ENCODE peak calls at places on chromosomes 3 and 15, in eight cellular contexts. N is left ventricle myocardium inferior, E is A549, Q is heart right ventricle, F is astrocyte, P is adrenal gland, J is HFF-Myc, R is fibroblast of mammary gland. Y is an unnamed sample.

GRCh38 chr3:45914362-45915077 is 28.2 kb downstream of the CCR9 start:
- DNase-seq in N (no peak), E (no peak), Q (no peak), F (no peak), P (no peak), J (no peak), R (no peak), Y (no peak)

GRCh38 chr3:28606283-28606682 is 257.7 kb upstream of the AZI2 start:
- DNase-seq in N (no peak), E (no peak), Q (no peak), F (no peak), P (no peak), J (no peak), R (no peak), Y (no peak)

GRCh38 chr3:30984855-30985793 is 90.7 kb upstream of the GADL1 start:
- DNase-seq in N (no peak), E (peak; percentile 4), Q (no peak), F (peak; percentile 27), P (no peak), J (no peak), R (peak; percentile 28), Y (no peak)

GRCh38 chr3:116614795-116615362 is 94.7 kb upstream of the TUSC7 start:
- DNase-seq in N (no peak), E (no peak), Q (no peak), F (peak; percentile 2), P (no peak), J (peak; percentile 2), R (peak; percentile 3), Y (no peak)

GRCh38 chr15:86164222-86164898 is 84.7 kb downstream of the AGBL1 start:
- DNase-seq in N (no peak), E (no peak), Q (no peak), F (peak; percentile 70), P (peak; percentile 60), J (no peak), R (peak; percentile 0), Y (no peak)

GRCh38 chr3:10619989-10620832 is 114.8 kb upstream of the ATP2B2 start:
- DNase-seq in N (no peak), E (no peak), Q (no peak), F (no peak), P (no peak), J (no peak), R (no peak), Y (no peak)

GRCh38 chr3:101119535-101119934 is 126.3 kb upstream of the ABI3BP start:
- DNase-seq in N (no peak), E (peak; percentile 7), Q (no peak), F (peak; percentile 63), P (no peak), J (no peak), R (peak; percentile 84), Y (no peak)

GRCh38 chr3:99544819-99545281 is 93.5 kb upstream of the COL8A1 start:
- DNase-seq in N (peak; percentile 23), E (no peak), Q (peak; percentile 47), F (peak; percentile 71), P (peak; percentile 89), J (no peak), R (peak; percentile 52), Y (no peak)

GRCh38 chr3:56952051-56952450 is 108.4 kb upstream of the SPATA12 start:
- DNase-seq in N (no peak), E (no peak), Q (no peak), F (no peak), P (no peak), J (no peak), R (no peak), Y (no peak)

GRCh38 chr3:55988905-55989304 is 479.4 kb downstream of the ERC2 start:
- DNase-seq in N (no peak), E (no peak), Q (no peak), F (no peak), P (no peak), J (no peak), R (no peak), Y (no peak)

GRCh38 chr15:84715442-84716035 is 400 bp downstream of the SEC11A start:
- DNase-seq in N (no peak), E (peak; percentile 45), Q (no peak), F (peak; percentile 41), P (peak; percentile 66), J (no peak), R (peak; percentile 28), Y (no peak)

GRCh38 chr3:71425491-71426071 is 157.9 kb downstream of the FOXP1 start:
- DNase-seq in N (no peak), E (no peak), Q (no peak), F (peak; percentile 100), P (no peak), J (peak; percentile 40), R (peak; percentile 95), Y (peak; percentile 90)

GRCh38 chr3:177420643-177421042 is 223.4 kb upstream of the TBL1XR1 start:
- DNase-seq in N (no peak), E (peak; percentile 50), Q (no peak), F (peak; percentile 89), P (no peak), J (no peak), R (peak; percentile 78), Y (no peak)

GRCh38 chr3:64319391-64319790 is 94.1 kb upstream of the PRICKLE2 start:
- DNase-seq in N (no peak), E (peak; percentile 31), Q (no peak), F (no peak), P (no peak), J (no peak), R (peak; percentile 15), Y (no peak)

GRCh38 chr3:61637088-61638051 is 76.0 kb downstream of the PTPRG start:
- DNase-seq in N (no peak), E (no peak), Q (peak; percentile 39), F (peak; percentile 55), P (peak; percentile 75), J (no peak), R (peak; percentile 39), Y (no peak)

GRCh38 chr3:31936661-31937060 is 44.4 kb downstream of the OSBPL10 start:
- DNase-seq in N (no peak), E (no peak), Q (no peak), F (peak; percentile 89), P (no peak), J (no peak), R (no peak), Y (no peak)

GRCh38 chr3:194584866-194585265 is 48.4 kb downstream of the TMEM44 start:
- DNase-seq in N (no peak), E (no peak), Q (no peak), F (peak; percentile 20), P (no peak), J (no peak), R (peak; percentile 86), Y (no peak)
- H3K4me3 ChIP-seq in N (peak overlapping the region; percentile 84), E (peak overlapping the region; percentile 67), Q (peak overlapping the region; percentile 68), F (peak overlapping the region; percentile 77), P (peak overlapping the region; percentile 64), J (peak overlapping the region; percentile 95), R (peak overlapping the region; percentile 96), Y (no peak overlapping the region)

GRCh38 chr15:49673861-49674260 is 53.0 kb downstream of the DTWD1 start:
- DNase-seq in N (no peak), E (no peak), Q (no peak), F (no peak), P (no peak), J (no peak), R (peak; percentile 42), Y (no peak)

GRCh38 chr15:49678655-49679054 is 57.8 kb downstream of the DTWD1 start:
- DNase-seq in N (no peak), E (no peak), Q (no peak), F (no peak), P (no peak), J (no peak), R (no peak), Y (no peak)

GRCh38 chr15:49674370-49674769 is 53.5 kb downstream of the DTWD1 start:
- DNase-seq in N (no peak), E (no peak), Q (no peak), F (peak; percentile 18), P (no peak), J (no peak), R (no peak), Y (no peak)

GRCh38 chr15:49669288-49669687 is 48.4 kb downstream of the DTWD1 start:
- DNase-seq in N (no peak), E (no peak), Q (no peak), F (no peak), P (no peak), J (no peak), R (no peak), Y (no peak)

DNA sequence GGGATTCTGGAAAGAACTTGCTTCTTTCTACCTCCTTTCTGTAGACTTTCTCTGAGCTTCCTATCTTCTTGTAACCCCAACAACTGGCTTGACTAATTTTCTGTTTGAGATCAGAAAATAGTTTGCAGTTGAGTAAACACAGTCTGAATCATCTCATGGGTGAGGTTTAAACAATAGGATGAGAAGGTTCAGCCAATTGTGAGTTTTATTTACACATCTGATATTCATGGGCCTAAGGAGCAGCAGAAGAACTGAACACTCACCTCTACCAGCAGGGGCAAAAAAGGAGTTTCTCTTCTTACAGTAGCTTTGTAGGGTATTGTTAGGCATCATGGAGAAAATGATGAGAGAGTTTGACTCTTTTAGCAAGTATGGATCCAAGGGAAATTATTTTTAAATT is 54.2 kb downstream of the DTWD1 start:
- DNase-seq in N (no peak), E (peak; percentile 73), Q (no peak), F (peak; percentile 84), P (no peak), J (peak; percentile 74), R (peak; percentile 95), Y (peak; percentile 61)
- TF ChIP-seq CTCF in N (no peak), E (no peak), Q (no peak), F (peak; percentile 30), P (no peak), J (peak; percentile 37), R (peak; percentile 60), Y (peak; percentile 23)

DNA sequence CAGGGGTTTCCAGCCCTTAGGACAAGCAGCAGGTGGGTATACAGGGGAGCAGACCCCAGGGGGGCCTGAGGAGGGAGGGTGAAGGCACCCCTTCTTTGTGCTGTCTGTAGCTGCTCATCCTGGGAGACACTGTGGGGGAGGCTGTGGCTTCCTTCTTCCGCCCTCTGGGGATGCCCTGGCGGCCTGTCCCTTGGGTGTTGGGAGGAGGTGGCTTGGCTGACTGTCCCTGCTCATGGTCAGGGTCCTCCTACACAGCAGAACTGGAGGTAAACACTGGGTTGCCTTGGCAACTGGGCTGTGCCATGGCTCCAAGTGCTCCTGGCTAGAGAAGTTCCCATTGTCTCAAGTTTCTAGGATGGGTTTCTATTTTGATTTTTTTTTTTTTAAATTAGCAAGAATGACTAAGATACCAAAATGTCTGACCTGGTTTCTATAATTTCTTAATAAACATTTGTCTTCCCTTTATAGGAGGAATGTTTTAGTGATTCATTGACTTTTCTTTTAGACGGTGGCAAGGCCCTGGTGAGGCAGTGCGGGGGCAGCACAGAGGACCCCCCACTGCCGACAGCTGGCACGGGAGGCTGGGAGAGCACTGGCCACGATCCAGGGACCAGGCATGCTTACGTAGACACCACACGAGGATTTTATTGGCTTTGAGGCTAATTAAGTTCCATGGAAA is 12.4 kb downstream of the KLF13 start:
- DNase-seq in N (peak; percentile 80), E (peak; percentile 58), Q (peak; percentile 88), F (peak; percentile 77), P (peak; percentile 93), J (no peak), R (peak; percentile 85), Y (peak; percentile 66)
- H3K4me3 ChIP-seq in N (peak overlapping the region; percentile 36), E (no peak overlapping the region), Q (peak overlapping the region; percentile 21), F (no peak overlapping the region), P (no peak overlapping the region), J (no peak overlapping the region), R (no peak overlapping the region), Y (no peak overlapping the region)

DNA sequence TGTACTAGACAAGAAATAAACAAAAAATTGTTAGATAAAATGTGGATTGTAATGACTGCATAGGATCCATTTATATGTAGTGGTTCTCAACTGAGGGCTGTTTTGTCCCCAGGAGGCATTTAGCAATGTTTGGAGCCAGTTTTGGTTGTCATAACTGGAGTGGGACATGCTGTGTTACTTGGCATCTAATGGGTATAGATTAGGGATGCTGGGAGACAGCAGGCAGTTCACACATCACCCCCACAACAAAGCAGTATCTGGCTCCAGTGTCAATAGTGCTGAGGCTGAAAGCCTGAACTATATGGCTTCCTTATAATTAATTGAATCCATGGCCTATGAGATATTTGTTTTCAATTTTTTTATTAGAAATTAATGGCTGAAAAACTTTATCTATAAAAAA is 72.0 kb upstream of the SAMMSON start:
- DNase-seq in N (no peak), E (no peak), Q (no peak), F (no peak), P (no peak), J (no peak), R (no peak), Y (no peak)
- TF ChIP-seq CTCF in N (no peak), E (no peak), Q (no peak), F (no peak), P (no peak), J (no peak), R (no peak), Y (no peak)